ENCODE peak calls at places on chromosomes 3 and 15, in four cellular contexts. R is uterus, Q is GM12865, Y is right atrium auricular region. K is an unnamed sample.
A peak's percentile ranks its signal among the peaks of the same experiment; 100 is the strongest.

GRCh38 chr3:147702499-147702898 is 293.3 kb downstream of the ZIC1 start:
- DNase-seq in R (no peak), Q (no peak), Y (no peak), K (no peak)

GRCh38 chr3:61591300-61591699 is 29.9 kb downstream of the PTPRG start:
- DNase-seq in R (no peak), Q (no peak), Y (no peak), K (no peak)

GRCh38 chr15:54941417-54941816 is 255.3 kb downstream of the RSL24D1 start:
- DNase-seq in R (no peak), Q (no peak), Y (no peak), K (no peak)

GRCh38 chr3:12766541-12766940 is 7.5 kb upstream of the TMEM40 start:
- DNase-seq in R (no peak), Q (no peak), Y (no peak), K (no peak)

GRCh38 chr3:38916706-38917105 is 100.7 kb upstream of the SCN10A start:
- DNase-seq in R (no peak), Q (no peak), Y (no peak), K (no peak)

GRCh38 chr15:31223478-31224350 is 102.9 kb upstream of the KLF13 start:
- DNase-seq in R (no peak), Q (no peak), Y (no peak), K (no peak)

GRCh38 chr3:165994293-165994692 is 157.1 kb upstream of the BCHE start:
- DNase-seq in R (no peak), Q (no peak), Y (no peak), K (no peak)

GRCh38 chr15:56906766-56907165 is 11.7 kb upstream of the TCF12 start:
- DNase-seq in R (no peak), Q (no peak), Y (no peak), K (no peak)

GRCh38 chr3:155356594-155357370 is 63.3 kb upstream of the STRIT1 start:
- DNase-seq in R (no peak), Q (no peak), Y (no peak), K (no peak)

GRCh38 chr3:159532577-159532976 is 456.1 kb upstream of the IL12A start:
- DNase-seq in R (no peak), Q (no peak), Y (no peak), K (no peak)

GRCh38 chr3:13705702-13706280 is 156.9 kb downstream of the FBLN2 start:
- DNase-seq in R (peak; percentile 3), Q (no peak), Y (peak; percentile 18), K (peak; percentile 75)

GRCh38 chr3:190065204-190065603 is 55.5 kb downstream of the P3H2 start:
- DNase-seq in R (no peak), Q (no peak), Y (no peak), K (no peak)

GRCh38 chr15:66178531-66178910 is 75.0 kb downstream of the MEGF11 start:
- DNase-seq in R (no peak), Q (no peak), Y (no peak), K (no peak)

GRCh38 chr3:14265246-14265962 is 86.8 kb downstream of the LSM3 start:
- DNase-seq in R (no peak), Q (peak; percentile 41), Y (no peak), K (no peak)

GRCh38 chr15:60389261-60390077 is 8.3 kb downstream of the ANXA2 start:
- DNase-seq in R (no peak), Q (peak; percentile 72), Y (no peak), K (no peak)

GRCh38 chr15:74838746-74839525 is 4.0 kb downstream of the ULK3 start:
- DNase-seq in R (no peak), Q (no peak), Y (no peak), K (no peak)

GRCh38 chr3:154931484-154931883 is 148.6 kb upstream of the MME start:
- DNase-seq in R (no peak), Q (no peak), Y (no peak), K (no peak)

GRCh38 chr3:81874738-81875137 is 113.3 kb upstream of the GBE1 start:
- DNase-seq in R (no peak), Q (no peak), Y (no peak), K (no peak)

GRCh38 chr3:11661052-11661656 is 17.4 kb upstream of the VGLL4 start:
- DNase-seq in R (no peak), Q (no peak), Y (no peak), K (no peak)

GRCh38 chr3:186208328-186208989 is 99.6 kb upstream of the ETV5 start:
- DNase-seq in R (no peak), Q (no peak), Y (no peak), K (no peak)

GRCh38 chr3:53254810-53255359 is 937 bp downstream of the TKT start:
- DNase-seq in R (peak; percentile 59), Q (peak; percentile 81), Y (no peak), K (peak; percentile 54)

GRCh38 chr3:27195059-27195458 is 174.1 kb downstream of the NEK10 start:
- DNase-seq in R (no peak), Q (no peak), Y (no peak), K (no peak)

GRCh38 chr15:77659350-77660321 is 26.9 kb upstream of the LINGO1 start:
- DNase-seq in R (no peak), Q (peak; percentile 54), Y (no peak), K (no peak)

GRCh38 chr3:197456271-197457091 is 99.3 kb downstream of the BDH1 start:
- DNase-seq in R (peak; percentile 81), Q (peak; percentile 83), Y (peak; percentile 93), K (peak; percentile 78)

GRCh38 chr3:48826451-48826850 is 21.2 kb downstream of the PRKAR2A start:
- DNase-seq in R (no peak), Q (no peak), Y (no peak), K (peak; percentile 25)

GRCh38 chr15:33069161-33069560 is 125.4 kb downstream of the FMN1 start:
- DNase-seq in R (no peak), Q (no peak), Y (no peak), K (no peak)

GRCh38 chr15:101445562-101446526 is 43.7 kb downstream of the PCSK6 start:
- DNase-seq in R (no peak), Q (no peak), Y (peak; percentile 80), K (peak; percentile 85)

GRCh38 chr15:51121118-51121517 is 26.4 kb upstream of the TNFAIP8L3 start:
- DNase-seq in R (peak; percentile 77), Q (no peak), Y (no peak), K (no peak)

GRCh38 chr3:113151475-113152031 is 59.8 kb upstream of the BOC start:
- DNase-seq in R (peak; percentile 77), Q (no peak), Y (no peak), K (no peak)

GRCh38 chr3:100743535-100743934 is 34.2 kb downstream of the TFG start:
- DNase-seq in R (no peak), Q (no peak), Y (no peak), K (no peak)

GRCh38 chr3:101725192-101725889 is 927 bp downstream of the CEP97 start:
- DNase-seq in R (peak; percentile 26), Q (peak; percentile 42), Y (no peak), K (peak; percentile 42)

GRCh38 chr3:189901481-189901880 is 219.2 kb downstream of the P3H2 start:
- DNase-seq in R (no peak), Q (no peak), Y (no peak), K (no peak)

GRCh38 chr3:162022931-162023330 is 526.3 kb downstream of the OTOL1 start:
- DNase-seq in R (no peak), Q (no peak), Y (no peak), K (no peak)

GRCh38 chr3:172094621-172095557 is 55.5 kb downstream of the FNDC3B start:
- DNase-seq in R (no peak), Q (peak; percentile 87), Y (no peak), K (no peak)
- TF ChIP-seq CTCF in R (no peak), Q (peak; percentile 31), Y (no peak), K (no peak)

DNA sequence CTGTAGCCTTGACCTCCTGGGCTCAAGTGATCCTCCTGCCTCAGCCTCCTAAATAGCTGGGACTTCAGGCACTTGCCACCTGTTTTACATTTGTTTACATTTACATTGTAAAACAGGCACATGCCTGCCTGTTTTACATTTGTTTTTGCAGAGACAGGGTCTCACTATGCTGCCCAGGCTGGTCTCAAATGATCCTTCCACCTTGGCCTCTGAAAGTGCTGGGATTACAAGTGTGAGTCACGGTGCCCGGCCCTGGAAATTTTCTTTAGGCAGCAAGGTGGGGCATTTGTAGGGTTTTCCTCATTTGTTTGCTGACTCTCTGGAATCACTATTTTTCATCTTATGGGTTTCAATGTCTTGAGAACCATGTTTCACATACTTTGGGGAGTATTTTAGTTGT is 25.0 kb downstream of the PIF1 start:
- DNase-seq in R (no peak), Q (no peak), Y (no peak), K (no peak)
- H3K4me3 ChIP-seq in R (no peak overlapping the region), Q (no peak overlapping the region), Y (no peak overlapping the region), K (no peak overlapping the region)

DNA sequence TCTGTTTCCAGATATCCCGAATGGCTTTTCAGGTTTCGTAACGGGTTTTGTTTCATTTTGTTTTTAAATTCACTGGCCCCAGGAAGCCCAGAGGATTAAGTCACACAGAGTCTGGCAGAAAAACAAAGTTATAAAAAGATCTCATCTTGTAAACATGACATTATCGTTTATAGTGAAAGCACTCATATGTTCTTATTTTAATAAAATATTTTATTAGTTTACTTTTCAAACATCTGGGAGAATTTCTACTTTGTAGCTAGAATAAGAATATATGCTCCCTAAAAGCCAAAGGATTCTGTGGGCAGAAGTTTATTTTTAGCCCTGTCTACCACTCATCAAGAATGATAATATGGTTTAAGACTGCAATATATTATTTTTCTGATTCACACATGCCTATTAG is 149.3 kb upstream of the SLC2A2 start:
- DNase-seq in R (no peak), Q (no peak), Y (no peak), K (no peak)
- TF ChIP-seq CTCF in R (no peak), Q (no peak), Y (no peak), K (no peak)

GRCh38 chr3:129560269-129560787 is 17.4 kb downstream of the H1-8 start:
- DNase-seq in R (peak; percentile 77), Q (no peak), Y (peak; percentile 74), K (no peak)
- H3K4me3 ChIP-seq in R (no peak overlapping the region), Q (no peak overlapping the region), Y (no peak overlapping the region), K (no peak overlapping the region)